ENCODE peak calls at places on chromosomes 11 and 22, in four cellular contexts. I is GM12891; W is neuronal stem cell; R is activated CD4-positive, CD25-positive, alpha-beta regulatory T cell. O is an unnamed sample.

GRCh38 chr11:15493921-15494630 is 379.4 kb downstream of the INSC start:
- DNase-seq in I (no peak), W (no peak), R (no peak), O (no peak)

GRCh38 chr11:105975128-105975527 is 46.9 kb downstream of the MSANTD4 start:
- DNase-seq in I (no peak), W (no peak), R (no peak), O (peak; percentile 26)

GRCh38 chr11:29449280-29450074 is 567.4 kb downstream of the KCNA4 start:
- DNase-seq in I (no peak), W (no peak), R (no peak), O (no peak)

GRCh38 chr11:5367461-5368074 is 16.0 kb upstream of the OR51M1 start:
- DNase-seq in I (no peak), W (no peak), R (no peak), O (peak; percentile 43)

GRCh38 chr11:93589347-93589746 is 46.2 kb upstream of the SMCO4 start:
- DNase-seq in I (no peak), W (no peak), R (no peak), O (no peak)

GRCh38 chr11:114282488-114282887 is 13.7 kb upstream of the NNMT start:
- DNase-seq in I (no peak), W (no peak), R (no peak), O (no peak)

GRCh38 chr11:8386134-8386864 is 122.6 kb upstream of the LMO1 start:
- DNase-seq in I (no peak), W (no peak), R (no peak), O (no peak)

GRCh38 chr22:29275167-29275566 is 7.1 kb downstream of the EWSR1 start:
- DNase-seq in I (no peak), W (no peak), R (no peak), O (peak; percentile 24)

GRCh38 chr22:20237480-20238440 is 30.4 kb downstream of the RTN4R start:
- DNase-seq in I (peak; percentile 72), W (no peak), R (no peak), O (no peak)

GRCh38 chr11:108035690-108036089 is 27.0 kb downstream of the CUL5 start:
- DNase-seq in I (no peak), W (no peak), R (no peak), O (peak; percentile 15)

GRCh38 chr11:85912414-85912813 is 57.2 kb downstream of the CCDC83 start:
- DNase-seq in I (no peak), W (no peak), R (no peak), O (no peak)

GRCh38 chr11:128893578-128894295 is 2.6 kb downstream of the KCNJ5 start:
- DNase-seq in I (no peak), W (no peak), R (no peak), O (no peak)

GRCh38 chr11:96154802-96155520 is 188.0 kb downstream of the MAML2 start:
- DNase-seq in I (no peak), W (no peak), R (no peak), O (peak; percentile 85)

GRCh38 chr22:27535452-27535851 is 266.1 kb downstream of the MN1 start:
- DNase-seq in I (no peak), W (no peak), R (no peak), O (no peak)

GRCh38 chr11:45798793-45799441 is 6.0 kb upstream of the SLC35C1 start:
- DNase-seq in I (no peak), W (no peak), R (no peak), O (no peak)

GRCh38 chr22:17583151-17583550 is 19.9 kb downstream of the SLC25A18 start:
- DNase-seq in I (no peak), W (no peak), R (no peak), O (no peak)